ENCODE peak calls at places on chromosomes 1 and 21, in ten cellular contexts. H, D, N, T, S, G, E, K, I and V are unnamed samples. For H3K4me1, the result is how much of the 10 kb centered on the place peaks cover.

GRCh38 chr1:5758000-5758858 is 234.0 kb downstream of the NPHP4 start:
- DNase-seq in H (no peak), K (no peak), G (no peak), I (no peak), E (no peak), N (no peak), S (no peak), D (no peak), T (no peak), V (no peak)

GRCh38 chr1:16119926-16120325 is 35.9 kb downstream of the EPHA2 start:
- DNase-seq in S (peak), D (no peak), K (no peak), I (no peak), E (no peak), G (no peak), T (no peak), H (no peak), N (no peak), V (no peak)

GRCh38 chr1:163248064-163248463 is 45.3 kb upstream of the RGS5 start:
- DNase-seq in K (no peak), G (no peak), S (no peak), E (no peak), T (no peak), I (no peak), H (no peak), N (no peak), D (no peak), V (no peak)

GRCh38 chr1:14571810-14572767 is 26.4 kb upstream of the KAZN start:
- DNase-seq in N (peak), G (no peak), D (no peak), H (no peak), E (no peak), K (no peak), S (no peak), I (no peak), T (no peak), V (no peak)

GRCh38 chr1:48572632-48573258 is 100.7 kb upstream of the SPATA6 start:
- DNase-seq in T (peak), D (peak), G (no peak), K (peak), H (peak), E (peak), I (no peak), S (no peak), N (peak), V (no peak)

GRCh38 chr1:38605091-38605490 is 254.5 kb downstream of the RRAGC start:
- DNase-seq in E (no peak), T (no peak), H (no peak), D (no peak), S (no peak), G (no peak), N (no peak), K (no peak), I (no peak), V (no peak)

GRCh38 chr1:176779655-176780328 is 316.8 kb downstream of the PAPPA2 start:
- DNase-seq in H (no peak), N (no peak), S (no peak), G (no peak), I (no peak), K (no peak), T (no peak), E (no peak), D (no peak), V (no peak)

GRCh38 chr1:157135646-157136045 is 2.5 kb downstream of the ETV3 start:
- DNase-seq in H (no peak), T (peak), I (no peak), S (no peak), D (no peak), G (no peak), N (no peak), E (no peak), K (no peak), V (no peak)

GRCh38 chr21:41821756-41822431 is 55.0 kb upstream of the RIPK4 start:
- DNase-seq in S (no peak), I (peak), T (no peak), N (no peak), G (no peak), K (no peak), D (no peak), E (no peak), H (no peak), V (no peak)

GRCh38 chr1:31010081-31010989 is 55.2 kb downstream of the PUM1 start:
- DNase-seq in S (no peak), E (no peak), N (no peak), H (no peak), I (no peak), G (no peak), D (no peak), T (no peak), K (peak), V (no peak)

GRCh38 chr1:154837679-154838171 is 32.4 kb downstream of the KCNN3 start:
- DNase-seq in I (no peak), K (no peak), N (peak), T (peak), S (peak), G (no peak), E (peak), D (peak), H (no peak), V (peak)

GRCh38 chr1:47682786-47683350 is 245.0 kb downstream of the FOXD2 start:
- DNase-seq in I (no peak), H (no peak), N (no peak), K (no peak), T (no peak), S (no peak), G (no peak), D (no peak), E (peak), V (no peak)

GRCh38 chr1:121586369-121587229 is 401.8 kb downstream of the SRGAP2C start:
- DNase-seq in H (no peak), K (no peak), N (peak), T (no peak), S (peak), G (no peak), I (no peak), D (peak), E (peak), V (no peak)

GRCh38 chr21:26227146-26227545 is 56.6 kb upstream of the APP start:
- DNase-seq in E (no peak), I (no peak), T (no peak), K (no peak), G (no peak), N (no peak), S (no peak), H (no peak), D (no peak), V (no peak)

GRCh38 chr1:15110128-15110866 is 43.2 kb upstream of the TMEM51 start:
- DNase-seq in T (no peak), H (no peak), I (no peak), D (no peak), S (no peak), N (no peak), K (no peak), G (no peak), E (no peak), V (no peak)

GRCh38 chr1:39326836-39327235 is 122.3 kb downstream of the MACF1 start:
- DNase-seq in G (no peak), T (no peak), D (no peak), S (no peak), E (no peak), N (no peak), K (peak), H (no peak), I (no peak), V (no peak)

GRCh38 chr1:90850181-90850924 is 133.3 kb upstream of the BARHL2 start:
- DNase-seq in T (no peak), G (no peak), I (no peak), H (no peak), N (no peak), E (no peak), D (peak), S (no peak), K (no peak), V (peak)

GRCh38 chr21:42286416-42286815 is 28.8 kb downstream of the TFF3 start:
- DNase-seq in T (no peak), N (peak), D (peak), I (no peak), S (no peak), E (no peak), K (no peak), G (no peak), H (no peak), V (no peak)

GRCh38 chr1:21344750-21345443 is 54.6 kb upstream of the ECE1 start:
- DNase-seq in T (peak), D (peak), H (no peak), G (no peak), K (no peak), N (peak), E (peak), S (peak), I (peak), V (peak)

GRCh38 chr21:45510466-45510955 is 31.7 kb downstream of the SLC19A1 start:
- DNase-seq in K (no peak), D (no peak), I (no peak), S (peak), G (no peak), H (no peak), E (no peak), T (no peak), N (no peak), V (peak)

GRCh38 chr1:35885961-35886558 is 3.1 kb downstream of the AGO1 start:
- DNase-seq in D (no peak), N (no peak), K (no peak), S (no peak), T (no peak), I (no peak), H (no peak), G (no peak), E (no peak), V (no peak)

GRCh38 chr1:164813781-164814180 is 254.8 kb downstream of the PBX1 start:
- DNase-seq in G (no peak), S (no peak), I (no peak), K (no peak), H (no peak), T (no peak), E (no peak), N (no peak), D (no peak), V (no peak)

GRCh38 chr1:81477704-81478103 is 323.0 kb upstream of the ADGRL2 start:
- DNase-seq in D (no peak), G (no peak), H (no peak), E (no peak), N (no peak), T (no peak), K (peak), I (no peak), S (no peak), V (no peak)

GRCh38 chr1:37919277-37919676 is 27.6 kb downstream of the INPP5B start:
- DNase-seq in H (peak), G (no peak), D (no peak), E (no peak), N (no peak), I (no peak), S (no peak), T (no peak), K (peak), V (no peak)

GRCh38 chr1:64915381-64916274 is 50.7 kb downstream of the JAK1 start:
- DNase-seq in T (no peak), K (peak), G (no peak), E (peak), I (no peak), N (no peak), H (no peak), S (no peak), D (no peak), V (no peak)

GRCh38 chr1:92536593-92537332 is 50.0 kb upstream of the GFI1 start:
- DNase-seq in G (no peak), T (peak), K (peak), N (peak), S (no peak), H (no peak), I (no peak), D (no peak), E (no peak), V (no peak)

GRCh38 chr1:203089001-203089650 is 3.3 kb upstream of the MYOG start:
- DNase-seq in T (no peak), I (no peak), D (no peak), H (no peak), E (peak), S (no peak), N (no peak), G (no peak), K (no peak), V (no peak)

GRCh38 chr1:116556289-116557006 is 14.4 kb downstream of the CD58 start:
- DNase-seq in H (peak), I (peak), G (peak), S (no peak), E (peak), K (peak), T (peak), N (no peak), D (peak), V (peak)

GRCh38 chr1:42419449-42419848 is 36.4 kb downstream of the ZMYND12 start:
- DNase-seq in E (no peak), G (no peak), H (no peak), K (no peak), N (no peak), D (no peak), S (no peak), T (no peak), I (no peak), V (no peak)

GRCh38 chr1:29674625-29675326 is 438.5 kb downstream of the PTPRU start:
- DNase-seq in N (no peak), I (peak), S (peak), K (no peak), H (no peak), E (peak), T (no peak), G (no peak), D (no peak), V (no peak)

GRCh38 chr21:46457801-46458314 is 833 bp upstream of the DIP2A start:
- DNase-seq in G (no peak), T (peak), D (peak), K (peak), S (peak), I (peak), N (peak), E (peak), H (peak), V (peak)

GRCh38 chr21:30831194-30831765 is 1.7 kb upstream of the KRTAP7-1 start:
- DNase-seq in I (no peak), K (no peak), G (no peak), S (no peak), D (no peak), N (peak), H (peak), E (no peak), T (peak), V (no peak)

GRCh38 chr1:201692307-201693018 is 136.5 kb upstream of the IPO9 start:
- DNase-seq in T (no peak), S (no peak), H (no peak), E (no peak), K (no peak), G (no peak), D (no peak), N (no peak), I (no peak), V (no peak)

GRCh38 chr1:82991569-82991968 is 1007.4 kb downstream of the TTLL7 start:
- DNase-seq in T (no peak), I (no peak), N (no peak), H (no peak), D (no peak), G (no peak), K (no peak), E (no peak), S (no peak), V (no peak)

GRCh38 chr1:51661081-51661518 is 44.2 kb downstream of the OSBPL9 start:
- DNase-seq in S (no peak), T (no peak), G (no peak), H (no peak), E (no peak), K (peak), I (no peak), D (no peak), N (no peak), V (no peak)

GRCh38 chr1:93662481-93663190 is 19.0 kb downstream of the BCAR3 start:
- DNase-seq in G (no peak), N (no peak), K (peak), I (no peak), H (no peak), D (no peak), T (no peak), S (no peak), E (no peak), V (no peak)

GRCh38 chr1:31362032-31362431 is 10.8 kb downstream of the FABP3 start:
- DNase-seq in H (no peak), I (no peak), N (no peak), T (no peak), E (no peak), K (no peak), D (no peak), G (no peak), S (no peak), V (no peak)

GRCh38 chr1:174194451-174194850 is 35.1 kb downstream of the RABGAP1L start:
- DNase-seq in D (no peak), S (no peak), N (no peak), T (no peak), I (no peak), G (no peak), H (no peak), E (no peak), K (no peak), V (no peak)

GRCh38 chr1:161506336-161507223 is 1.3 kb downstream of the FCGR2A start:
- DNase-seq in G (no peak), D (peak), K (peak), I (no peak), S (no peak), E (no peak), T (no peak), H (no peak), N (no peak), V (no peak)

DNA sequence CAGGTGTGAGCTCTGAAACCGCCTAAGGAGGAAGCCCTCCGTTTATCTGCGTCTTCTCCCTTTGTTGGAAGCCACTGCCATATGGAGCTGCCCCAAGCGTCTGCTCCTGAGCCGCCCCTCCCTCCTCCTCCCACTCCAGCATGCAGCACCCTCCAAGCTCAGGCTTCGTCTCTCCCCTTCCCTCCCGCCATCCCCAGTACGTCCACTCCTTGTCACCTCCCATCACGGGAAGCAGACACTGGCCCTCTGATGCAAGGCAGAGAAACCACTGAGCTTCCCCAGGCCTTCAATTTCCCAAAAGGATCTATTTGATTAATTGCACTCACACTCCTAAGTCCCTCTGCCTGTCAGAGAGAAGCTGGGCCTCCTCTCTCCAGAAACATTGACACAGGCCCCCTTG is 52.5 kb downstream of the NFASC start:
- DNase-seq in I (no peak), E (no peak), T (no peak), S (no peak), N (no peak), D (no peak), K (no peak), H (no peak), G (no peak), V (no peak)
- H3K4me1 ChIP-seq in I (under half), E (under half), T (under half), S (under half), N (under half), D (under half), K (under half), H (under half), G (under half), V (under half)

DNA sequence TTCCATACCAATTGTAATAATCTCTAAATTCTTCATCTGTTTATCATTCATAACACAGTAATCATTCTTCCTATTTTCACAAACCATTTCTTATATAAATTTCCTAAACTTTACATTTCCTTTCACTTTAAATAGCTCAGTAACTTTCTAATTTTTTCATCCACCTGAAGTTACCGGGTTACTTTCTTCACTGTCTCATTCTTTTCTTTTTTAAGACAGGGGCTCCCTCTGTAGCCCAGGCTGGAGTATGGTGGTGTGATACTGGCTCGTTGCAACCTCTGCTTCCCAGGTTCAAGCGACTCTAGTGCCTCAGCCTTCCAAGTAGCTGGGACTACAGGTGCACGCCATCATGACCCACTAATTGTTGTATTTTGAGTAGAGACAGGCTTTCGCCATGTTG is 41.3 kb downstream of the RERE start:
- DNase-seq in N (no peak), G (no peak), D (no peak), H (no peak), T (no peak), I (no peak), S (no peak), K (no peak), E (no peak), V (no peak)
- TF ChIP-seq CTCF in N (no peak), G (no peak), D (no peak), H (no peak), T (no peak), I (no peak), S (no peak), K (no peak), E (no peak), V (no peak)

DNA sequence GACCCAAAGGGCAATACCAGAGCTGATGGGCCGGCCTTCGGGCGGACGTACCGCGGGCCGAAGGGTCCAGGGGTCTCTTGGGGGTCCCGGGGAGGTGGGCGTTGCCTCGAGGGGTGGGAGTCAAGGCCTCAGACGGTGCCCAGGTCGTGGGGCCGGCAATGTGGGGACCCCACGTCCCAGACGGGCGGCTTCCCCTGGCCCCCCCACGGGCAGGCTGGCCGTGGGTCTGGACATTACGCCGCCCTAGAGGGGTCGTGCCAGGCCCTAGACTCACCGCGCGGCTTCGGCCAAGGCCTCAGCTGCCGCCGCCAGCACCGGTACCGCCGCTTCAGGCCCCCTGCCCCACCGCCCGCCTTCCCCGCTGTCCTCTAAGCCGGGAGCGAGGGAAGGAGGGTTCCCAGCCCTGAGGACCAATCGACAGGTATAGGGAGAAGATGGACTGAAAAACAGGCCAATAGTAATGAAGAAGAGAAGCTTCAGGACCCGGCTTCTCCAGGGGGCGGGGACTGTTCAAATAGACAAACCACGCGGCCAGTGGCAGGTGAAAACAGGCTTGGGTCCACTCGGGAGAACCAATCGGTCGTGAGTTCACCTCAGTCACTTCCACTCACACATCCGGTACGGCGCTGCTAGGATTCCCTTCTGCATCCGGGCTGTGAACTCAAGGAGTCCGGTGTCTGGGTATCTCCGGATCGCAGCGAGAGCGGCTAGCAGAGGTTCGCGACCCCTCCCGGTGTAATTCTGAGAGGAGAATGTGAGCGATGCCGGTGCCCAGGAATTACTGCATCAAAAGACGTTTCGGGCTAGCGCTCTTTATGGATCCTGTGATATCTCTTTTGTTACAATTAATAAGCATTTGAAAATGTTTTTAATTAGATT is at the start of gene MTOR:
- DNase-seq in H (peak), I (peak), K (peak), D (peak), N (peak), S (peak), T (peak), G (peak), E (peak), V (peak)
- H3K27ac ChIP-seq in H (peak), I (peak), K (peak), D (peak), N (peak), S (peak), T (no peak), G (peak), E (peak), V (peak)

GRCh38 chr1:230113605-230114241 is 46.7 kb downstream of the GALNT2 start:
- DNase-seq in N (no peak), S (no peak), H (no peak), G (no peak), E (no peak), I (peak), D (no peak), T (no peak), K (peak), V (peak)

GRCh38 chr1:230112782-230113181 is 45.7 kb downstream of the GALNT2 start:
- DNase-seq in H (no peak), S (no peak), T (no peak), I (no peak), E (no peak), G (no peak), N (no peak), D (no peak), K (no peak), V (no peak)

GRCh38 chr1:230112131-230112701 is 45.2 kb downstream of the GALNT2 start:
- DNase-seq in K (peak), T (no peak), D (no peak), H (no peak), G (no peak), I (no peak), E (no peak), S (no peak), N (peak), V (peak)

GRCh38 chr1:230113230-230113604 is 46.2 kb downstream of the GALNT2 start:
- DNase-seq in G (no peak), H (no peak), T (no peak), K (no peak), S (no peak), I (no peak), N (no peak), E (no peak), D (no peak), V (peak)

GRCh38 chr1:230114245-230114651 is 47.2 kb downstream of the GALNT2 start:
- DNase-seq in H (no peak), E (no peak), D (no peak), S (no peak), K (peak), G (no peak), N (no peak), I (no peak), T (no peak), V (no peak)
- H3K4me1 ChIP-seq in H (under half), E (under half), D (under half), S (under half), K (under half), G (half or more), N (half or more), I (under half), T (under half), V (half or more)